ENCODE peak calls at places on chromosomes 13 and 19, in four cellular contexts. S, J, U and C are unnamed samples.

GRCh38 chr13:72463561-72463960 is 263.9 kb downstream of the MZT1 start:
- DNase-seq in S (no peak), J (no peak), U (no peak), C (peak; percentile 46)

GRCh38 chr13:80884031-80884785 is 543.3 kb upstream of the SPRY2 start:
- DNase-seq in S (no peak), J (no peak), U (peak; percentile 4), C (peak; percentile 43)

GRCh38 chr19:19539738-19540703 is 2.0 kb downstream of the CILP2 start:
- DNase-seq in S (peak; percentile 98), J (no peak), U (peak; percentile 95), C (peak; percentile 83)

GRCh38 chr19:39818626-39819097 is 15.3 kb downstream of the DYRK1B start:
- DNase-seq in S (no peak), J (no peak), U (no peak), C (no peak)

GRCh38 chr19:17109962-17110598 is 34.5 kb downstream of the MYO9B start:
- DNase-seq in S (no peak), J (no peak), U (no peak), C (no peak)

GRCh38 chr13:19590423-19590822 is 29.1 kb upstream of the TPTE2 start:
- DNase-seq in S (no peak), J (no peak), U (no peak), C (no peak)

GRCh38 chr19:33771308-33772101 is 25.2 kb upstream of the KCTD15 start:
- DNase-seq in S (peak; percentile 81), J (peak; percentile 50), U (peak; percentile 78), C (peak; percentile 81)

GRCh38 chr13:61170791-61171330 is 244.8 kb downstream of the PCDH20 start:
- DNase-seq in S (no peak), J (no peak), U (no peak), C (no peak)

GRCh38 chr19:47109541-47110375 is 3.8 kb downstream of the ZC3H4 start:
- DNase-seq in S (no peak), J (no peak), U (peak; percentile 59), C (no peak)

GRCh38 chr19:35740423-35741215 is 1.6 kb downstream of the IGFLR1 start:
- DNase-seq in S (peak; percentile 99), J (peak; percentile 96), U (peak; percentile 98), C (peak; percentile 97)

GRCh38 chr13:107211073-107211472 is 643.1 kb upstream of the ARGLU1 start:
- DNase-seq in S (peak; percentile 79), J (peak; percentile 78), U (peak; percentile 40), C (peak; percentile 25)

GRCh38 chr13:76586842-76587241 is 299.4 kb downstream of the KCTD12 start:
- DNase-seq in S (no peak), J (no peak), U (no peak), C (no peak)

GRCh38 chr19:47074621-47075020 is 26.2 kb upstream of the TMEM160 start:
- DNase-seq in S (no peak), J (no peak), U (no peak), C (no peak)

GRCh38 chr19:32372726-32373613 is 27.6 kb downstream of the ZNF507 start:
- DNase-seq in S (no peak), J (peak; percentile 90), U (no peak), C (no peak)

GRCh38 chr13:42073683-42074082 is 25.2 kb downstream of the DGKH start:
- DNase-seq in S (no peak), J (no peak), U (no peak), C (no peak)

GRCh38 chr19:16423891-16424290 is 47.9 kb downstream of the EPS15L1 start:
- DNase-seq in S (no peak), J (no peak), U (no peak), C (no peak)

GRCh38 chr13:101449971-101450748 is 2.3 kb upstream of the ITGBL1 start:
- DNase-seq in S (no peak), J (no peak), U (no peak), C (no peak)

GRCh38 chr19:54727562-54727961 is 3.3 kb downstream of the KIR3DL3 start:
- DNase-seq in S (no peak), J (no peak), U (no peak), C (no peak)

GRCh38 chr13:33263484-33263883 is 22.1 kb downstream of the STARD13 start:
- DNase-seq in S (no peak), J (no peak), U (no peak), C (no peak)

GRCh38 chr13:110697842-110698241 is 8.1 kb downstream of the CARS2 start:
- DNase-seq in S (no peak), J (no peak), U (no peak), C (no peak)

GRCh38 chr13:79413521-79413920 is 7.5 kb upstream of the RBM26 start:
- DNase-seq in S (no peak), J (no peak), U (no peak), C (no peak)

GRCh38 chr13:33927315-33927714 is 109.4 kb downstream of the RFC3 start:
- DNase-seq in S (no peak), J (no peak), U (no peak), C (no peak)

GRCh38 chr19:5046339-5047039 is 77.6 kb downstream of the KDM4B start:
- DNase-seq in S (no peak), J (peak; percentile 87), U (no peak), C (peak; percentile 60)

GRCh38 chr19:535017-535835 is 3.7 kb downstream of the CDC34 start:
- DNase-seq in S (no peak), J (no peak), U (no peak), C (no peak)

GRCh38 chr19:48968813-48969218 is 3.7 kb downstream of the FTL start:
- DNase-seq in S (no peak), J (no peak), U (no peak), C (no peak)

GRCh38 chr13:50678464-50679162 is 164.9 kb downstream of the DLEU7 start:
- DNase-seq in S (no peak), J (no peak), U (no peak), C (no peak)

GRCh38 chr19:48190288-48191284 is 20.1 kb downstream of the ZSWIM9 start:
- DNase-seq in S (peak; percentile 88), J (peak; percentile 29), U (peak; percentile 94), C (peak; percentile 85)

GRCh38 chr13:23320926-23321533 is 112.5 kb downstream of the SACS start:
- DNase-seq in S (no peak), J (no peak), U (no peak), C (no peak)

GRCh38 chr13:27644302-27644701 is 22.6 kb downstream of the POLR1D start:
- DNase-seq in S (no peak), J (no peak), U (no peak), C (no peak)

GRCh38 chr13:75405976-75406703 is 75.8 kb downstream of the TBC1D4 start:
- DNase-seq in S (no peak), J (no peak), U (no peak), C (peak; percentile 53)

GRCh38 chr19:50203281-50204080 is at the start of gene MYH14:
- DNase-seq in S (peak; percentile 96), J (peak; percentile 79), U (peak; percentile 95), C (peak; percentile 99)

GRCh38 chr19:54325194-54325621 is 12.2 kb upstream of the LILRA5 start:
- DNase-seq in S (peak; percentile 46), J (peak; percentile 30), U (peak; percentile 55), C (peak; percentile 62)

GRCh38 chr13:51096131-51096530 is 14.9 kb downstream of the C13orf42 start:
- DNase-seq in S (no peak), J (no peak), U (no peak), C (no peak)

GRCh38 chr19:47226426-47227346 is 4.3 kb downstream of the BBC3 start:
- DNase-seq in S (no peak), J (peak; percentile 89), U (peak; percentile 79), C (no peak)

GRCh38 chr19:15934332-15935078 is at the start of gene CYP4F11:
- DNase-seq in S (no peak), J (peak; percentile 87), U (no peak), C (no peak)

DNA sequence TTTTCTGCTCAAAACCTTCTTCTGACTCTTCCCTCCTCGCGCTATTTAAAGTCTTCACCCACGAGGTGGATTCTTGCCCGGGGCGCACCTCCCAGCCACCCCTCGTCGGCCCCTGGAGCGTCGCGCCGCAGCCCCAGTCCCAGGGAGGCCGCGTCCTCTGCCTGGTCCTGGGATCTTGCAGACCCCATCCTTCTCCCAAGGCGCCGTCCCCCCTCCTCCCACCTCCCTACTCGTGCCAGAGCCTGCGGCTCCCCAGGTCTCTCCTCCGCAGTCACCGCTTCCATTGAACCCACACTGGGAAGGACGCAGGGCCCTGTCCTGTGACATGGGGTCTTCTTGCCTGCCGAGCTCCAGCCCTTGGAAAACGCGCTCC is 472 bp downstream of the ZNF808 start:
- DNase-seq in S (peak; percentile 41), J (no peak), U (peak; percentile 22), C (no peak)
- TF ChIP-seq ELF4 in S (no peak), J (no peak), U (no peak), C (no peak)

DNA sequence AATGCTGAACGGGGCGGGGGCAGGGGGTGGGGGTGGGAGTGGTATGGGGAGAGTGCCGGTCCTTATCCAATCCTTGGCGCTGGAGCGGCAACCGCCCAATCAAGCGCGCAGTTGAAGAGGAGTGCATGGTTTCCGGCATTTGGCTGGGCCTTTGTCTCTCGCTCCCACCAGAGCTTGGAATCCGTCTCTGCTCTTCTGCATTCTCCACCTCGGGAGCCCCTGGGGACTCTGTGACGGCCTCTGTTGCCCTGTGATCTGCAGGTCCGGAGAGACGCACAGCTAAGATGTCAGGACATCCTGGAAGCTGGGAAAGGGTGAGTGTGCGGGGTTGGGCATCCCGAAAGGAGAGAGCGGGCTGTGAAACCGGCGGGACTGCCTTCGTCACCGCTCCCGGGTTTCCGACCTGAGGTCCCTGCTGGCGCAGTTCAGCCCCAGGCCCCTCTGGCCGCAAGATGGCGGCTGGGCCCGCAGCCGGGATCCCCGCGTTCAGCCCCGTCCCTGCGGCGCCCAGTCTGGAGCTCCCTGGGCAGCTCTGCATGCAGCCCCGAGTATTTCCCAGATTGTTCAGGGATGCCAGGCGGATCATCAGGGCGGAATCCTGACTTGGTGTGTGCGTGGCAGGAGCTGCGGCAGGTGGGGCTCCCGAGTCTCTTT is 53.6 kb upstream of the ZNF254 start:
- DNase-seq in S (peak; percentile 85), J (peak; percentile 90), U (peak; percentile 94), C (peak; percentile 83)
- TF ChIP-seq ELF4 in S (no peak), J (no peak), U (no peak), C (no peak)

DNA sequence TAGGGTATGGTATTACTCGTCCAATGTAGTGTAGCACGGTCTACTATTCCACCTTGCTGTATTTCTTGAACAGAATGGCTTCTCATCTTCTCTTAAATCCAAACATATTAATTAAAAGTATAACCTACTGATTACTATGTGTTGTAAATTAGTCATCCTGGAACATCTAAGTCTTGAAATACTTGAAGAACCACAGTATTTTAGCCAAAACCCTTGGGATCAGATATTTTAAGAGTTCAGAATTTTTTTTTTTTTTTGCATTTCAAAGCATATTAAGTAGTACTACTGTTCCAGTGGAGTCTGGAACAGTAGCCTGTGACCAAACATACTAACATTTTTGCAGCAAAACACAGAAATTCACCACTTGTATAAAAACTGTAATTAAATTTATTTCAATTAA is 30.1 kb downstream of the ZC3H13 start:
- DNase-seq in S (no peak), J (no peak), U (no peak), C (no peak)
- TF ChIP-seq ELF4 in S (no peak), J (no peak), U (no peak), C (no peak)

GRCh38 chr13:44267966-44268365 is 105.7 kb upstream of the SERP2 start:
- DNase-seq in S (no peak), J (no peak), U (no peak), C (no peak)
- TF ChIP-seq ELF4 in S (no peak), J (no peak), U (no peak), C (no peak)

DNA sequence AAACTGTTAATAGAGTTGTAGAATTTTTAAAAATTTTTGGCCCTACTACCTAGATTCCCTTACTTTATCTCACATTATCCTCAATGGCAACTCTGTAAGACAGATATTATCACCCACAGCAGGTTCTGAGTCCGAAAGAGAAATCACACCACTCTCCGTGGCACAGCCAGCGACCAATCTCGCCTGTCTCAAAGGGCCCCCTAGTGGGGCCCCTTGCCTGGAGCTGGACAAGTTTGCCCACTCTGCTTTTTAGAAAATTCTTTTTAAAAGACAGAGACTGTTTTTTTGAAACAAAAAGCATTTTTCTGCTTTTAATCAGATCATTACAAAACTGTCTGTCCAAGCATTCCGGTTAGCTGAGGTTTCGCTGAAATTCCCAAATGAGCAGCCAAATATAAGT is 21.7 kb downstream of the PHF11 start:
- DNase-seq in S (peak; percentile 23), J (peak; percentile 26), U (no peak), C (peak; percentile 17)
- TF ChIP-seq ELF4 in S (no peak), J (no peak), U (no peak), C (no peak)